ENCODE peak calls at places on chromosomes 16 and 17, in nine cellular contexts. R is CD8-positive, alpha-beta memory T cell; O is stimulated activated naive CD8-positive, alpha-beta T cell treated with anti-CD3 and anti-CD28 coated beads, Interleukin-15, Interleukin-2, amounts not matched to agents 100 U/mL and 50 U/mL, for 24 hours; I is activated CD8-positive, alpha-beta T cell treated with anti-CD3 and anti-CD28 coated beads for 36 hours; Q is mucosa of gallbladder; U is left colon; P is PC-3; F is islet precursor cell; Z is NCI-H1105 treated with DMSO at 0.1 percent for 48 hours. K is an unnamed sample.
A peak's percentile ranks its signal among the peaks of the same experiment; 100 is the strongest.

GRCh38 chr16:75621170-75621477 is 2.0 kb downstream of the ADAT1 start:
- DNase-seq in U (no peak), P (peak; percentile 39), I (no peak), R (no peak), Z (no peak), F (no peak), O (no peak), Q (no peak), K (peak; percentile 52)

GRCh38 chr17:74865504-74866197 is 6.0 kb upstream of the GRIN2C start:
- DNase-seq in P (no peak), F (no peak), O (no peak), I (no peak), Z (no peak), Q (no peak), R (no peak), U (no peak), K (no peak)

GRCh38 chr17:49944451-49944850 is 24.5 kb upstream of the DLX4 start:
- DNase-seq in Q (no peak), Z (peak; percentile 87), I (no peak), O (no peak), U (no peak), R (no peak), P (no peak), F (peak; percentile 90), K (no peak)

GRCh38 chr16:70267516-70267915 is 15.8 kb upstream of the EXOSC6 start:
- DNase-seq in Z (no peak), I (no peak), F (peak; percentile 64), U (no peak), O (peak; percentile 29), P (peak; percentile 52), R (no peak), Q (no peak), K (peak; percentile 70)

GRCh38 chr17:42315402-42316156 is 27.3 kb downstream of the STAT5A start:
- DNase-seq in F (no peak), Q (no peak), Z (no peak), P (no peak), O (no peak), I (peak; percentile 55), U (no peak), R (peak; percentile 67), K (no peak)

GRCh38 chr17:43931062-43931571 is 11.2 kb downstream of the PPY start:
- DNase-seq in P (no peak), F (no peak), Q (peak; percentile 38), Z (no peak), U (peak; percentile 89), R (no peak), I (no peak), O (no peak), K (peak; percentile 93)

GRCh38 chr17:7650509-7651096 is at the start of gene ATP1B2:
- DNase-seq in R (peak; percentile 72), I (peak; percentile 83), O (peak; percentile 75), Q (peak; percentile 58), P (peak; percentile 47), Z (peak; percentile 60), F (peak; percentile 94), U (peak; percentile 65), K (peak; percentile 60)

GRCh38 chr17:36858119-36859002 is 78.9 kb upstream of the LHX1 start:
- DNase-seq in Q (no peak), I (no peak), R (no peak), O (no peak), U (no peak), Z (no peak), F (no peak), P (peak; percentile 11), K (no peak)

GRCh38 chr16:57606847-57607501 is 21.5 kb upstream of the ADGRG1 start:
- DNase-seq in U (no peak), Q (peak; percentile 78), Z (no peak), I (peak; percentile 1), P (no peak), O (no peak), F (peak; percentile 53), R (no peak), K (peak; percentile 75)

GRCh38 chr16:56451753-56452689 is 667 bp downstream of the OGFOD1 start:
- DNase-seq in O (no peak), I (peak; percentile 17), Z (peak; percentile 41), P (peak; percentile 28), F (peak; percentile 69), Q (no peak), R (no peak), U (peak; percentile 43), K (peak; percentile 62)

GRCh38 chr17:16013943-16014407 is 14.4 kb downstream of the TTC19 start:
- DNase-seq in O (no peak), I (no peak), R (no peak), F (peak; percentile 76), U (no peak), Q (no peak), Z (peak; percentile 35), P (peak; percentile 90), K (peak; percentile 24)

GRCh38 chr16:1125471-1125870 is 27.4 kb upstream of the CACNA1H start:
- DNase-seq in U (no peak), F (no peak), R (no peak), I (peak; percentile 56), Q (peak; percentile 67), O (peak; percentile 26), P (peak; percentile 32), Z (peak; percentile 7), K (peak; percentile 37)

GRCh38 chr16:19284207-19284606 is 1.3 kb upstream of the CLEC19A start:
- DNase-seq in Q (peak; percentile 75), U (peak; percentile 40), R (no peak), I (no peak), F (no peak), O (no peak), Z (peak; percentile 29), P (peak; percentile 93), K (peak; percentile 12)

K was measured in small intestine.